ENCODE peak calls at places on chromosomes 7 and 10, in eight cellular contexts. F is breast epithelium, B is Panc1, E is AG04450, C is heart right ventricle, L is IMR-90, Y is brain microvascular endothelial cell, U is A549. P is an unnamed sample.

GRCh38 chr7:43784030-43785001 is 25.8 kb downstream of the BLVRA start:
- DNase-seq in F (no peak), B (no peak), E (no peak), C (no peak), L (peak), Y (peak), U (no peak), P (no peak)

GRCh38 chr7:5872326-5872725 is 8.3 kb upstream of the OCM start:
- DNase-seq in F (no peak), B (no peak), E (no peak), C (no peak), L (peak), Y (no peak), U (no peak), P (no peak)

GRCh38 chr7:93910076-93910994 is 4.0 kb downstream of the GNGT1 start:
- DNase-seq in F (no peak), B (no peak), E (peak), C (no peak), L (peak), Y (no peak), U (peak), P (no peak)

GRCh38 chr7:92177362-92177761 is 1.6 kb downstream of the LRRD1 start:
- DNase-seq in F (no peak), B (no peak), E (no peak), C (no peak), L (peak), Y (peak), U (peak), P (no peak)

GRCh38 chr7:127798769-127799372 is 146.9 kb downstream of the SND1 start:
- DNase-seq in F (no peak), B (no peak), E (no peak), C (no peak), L (no peak), Y (no peak), U (no peak), P (no peak)

GRCh38 chr10:131947631-131948347 is 33.9 kb downstream of the BNIP3 start:
- DNase-seq in F (peak), B (peak), E (peak), C (no peak), L (peak), Y (peak), U (no peak), P (peak)

GRCh38 chr7:151313857-151314256 is 27.8 kb upstream of the NUB1 start:
- DNase-seq in F (no peak), B (no peak), E (no peak), C (peak), L (peak), Y (peak), U (no peak), P (no peak)

GRCh38 chr7:95493844-95494243 is 8.1 kb downstream of the ASB4 start:
- DNase-seq in F (no peak), B (no peak), E (no peak), C (no peak), L (no peak), Y (no peak), U (no peak), P (no peak)

GRCh38 chr10:60809157-60809556 is 30.9 kb downstream of the CDK1 start:
- DNase-seq in F (no peak), B (no peak), E (no peak), C (no peak), L (peak), Y (peak), U (peak), P (peak)

GRCh38 chr7:22663721-22664120 is 63.3 kb upstream of the IL6 start:
- DNase-seq in F (no peak), B (no peak), E (no peak), C (no peak), L (no peak), Y (no peak), U (no peak), P (no peak)

GRCh38 chr10:8404721-8405120 is 350.2 kb downstream of the GATA3 start:
- DNase-seq in F (no peak), B (no peak), E (no peak), C (no peak), L (no peak), Y (no peak), U (no peak), P (no peak)

GRCh38 chr7:7223250-7223649 is 40.9 kb downstream of the C1GALT1 start:
- DNase-seq in F (no peak), B (no peak), E (no peak), C (no peak), L (no peak), Y (no peak), U (no peak), P (no peak)

GRCh38 chr7:142188159-142188558 is 69.7 kb downstream of the PRSS58 start:
- DNase-seq in F (no peak), B (no peak), E (no peak), C (no peak), L (no peak), Y (peak), U (no peak), P (no peak)

GRCh38 chr7:139034855-139035587 is 821 bp downstream of the ZC3HAV1L start:
- DNase-seq in F (no peak), B (no peak), E (no peak), C (peak), L (peak), Y (peak), U (peak), P (peak)

GRCh38 chr7:150896562-150897209 is 44.4 kb downstream of the AOC1 start:
- DNase-seq in F (no peak), B (no peak), E (no peak), C (no peak), L (no peak), Y (no peak), U (no peak), P (no peak)

GRCh38 chr7:88344956-88345832 is 38.5 kb upstream of the STEAP4 start:
- DNase-seq in F (no peak), B (no peak), E (peak), C (peak), L (no peak), Y (peak), U (peak), P (peak)

GRCh38 chr10:64112697-64113367 is 591.6 kb downstream of the REEP3 start:
- DNase-seq in F (no peak), B (no peak), E (no peak), C (no peak), L (no peak), Y (no peak), U (no peak), P (no peak)

GRCh38 chr7:52917982-52918578 is 117.4 kb upstream of the POM121L12 start:
- DNase-seq in F (no peak), B (peak), E (no peak), C (no peak), L (no peak), Y (no peak), U (peak), P (peak)

GRCh38 chr7:51223505-51223904 is 93.1 kb downstream of the COBL start:
- DNase-seq in F (no peak), B (no peak), E (no peak), C (no peak), L (no peak), Y (no peak), U (no peak), P (no peak)

GRCh38 chr7:116726713-116727431 is 54.9 kb downstream of the MET start:
- DNase-seq in F (no peak), B (no peak), E (no peak), C (no peak), L (no peak), Y (no peak), U (no peak), P (no peak)

GRCh38 chr7:47411281-47411869 is 170.5 kb downstream of the TNS3 start:
- DNase-seq in F (no peak), B (no peak), E (no peak), C (no peak), L (no peak), Y (no peak), U (no peak), P (no peak)

GRCh38 chr10:80664071-80664680 is 126.5 kb downstream of the SH2D4B start:
- DNase-seq in F (peak), B (peak), E (no peak), C (peak), L (peak), Y (peak), U (peak), P (peak)

GRCh38 chr7:154425326-154425725 is 373.1 kb downstream of the DPP6 start:
- DNase-seq in F (no peak), B (no peak), E (no peak), C (no peak), L (no peak), Y (no peak), U (no peak), P (no peak)

GRCh38 chr7:38748056-38748610 is 117.0 kb upstream of the AMPH start:
- DNase-seq in F (no peak), B (no peak), E (no peak), C (no peak), L (peak), Y (peak), U (peak), P (no peak)
- TF ChIP-seq CTCF in F (peak), B (peak), E (peak), C (peak), L (peak), Y (peak), U (peak), P (peak)

DNA sequence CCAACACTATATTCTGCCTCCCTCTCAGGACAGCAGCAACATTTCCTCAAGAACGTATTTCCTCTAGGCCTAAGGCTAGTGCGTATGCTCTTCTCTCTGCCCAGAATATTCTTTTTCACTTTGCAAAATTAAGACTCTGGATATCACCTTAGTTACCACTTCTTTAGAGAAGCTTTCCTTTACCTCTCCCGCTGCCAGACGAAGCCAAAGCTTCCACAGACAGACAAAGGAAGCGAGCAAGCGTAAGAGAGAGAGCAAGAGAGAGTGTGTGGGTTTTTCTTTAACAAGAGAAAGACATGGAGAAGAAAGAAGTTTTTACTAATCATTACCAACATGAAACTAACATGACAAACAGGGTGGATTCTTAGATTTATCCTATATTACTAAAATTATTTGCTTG is 64.1 kb downstream of the P4HA1 start:
- DNase-seq in F (no peak), B (no peak), E (no peak), C (no peak), L (no peak), Y (no peak), U (no peak), P (no peak)
- H3K27ac ChIP-seq in F (no peak), B (no peak), E (no peak), C (no peak), L (no peak), Y (no peak), U (no peak), P (no peak)

GRCh38 chr10:71064413-71065118 is 147.8 kb upstream of the UNC5B start:
- DNase-seq in F (no peak), B (no peak), E (no peak), C (no peak), L (no peak), Y (no peak), U (peak), P (no peak)
- TF ChIP-seq CTCF in F (no peak), B (no peak), E (peak), C (peak), L (no peak), Y (no peak), U (no peak), P (no peak)

GRCh38 chr10:102342462-102342861 is 53.0 kb upstream of the NFKB2 start:
- DNase-seq in F (no peak), B (no peak), E (no peak), C (no peak), L (peak), Y (no peak), U (no peak), P (peak)
- H3K27ac ChIP-seq in F (no peak), B (no peak), E (peak), C (peak), L (no peak), Y (peak), U (no peak), P (no peak)

GRCh38 chr10:14758451-14758850 is 16.2 kb downstream of the FAM107B start:
- DNase-seq in F (no peak), B (no peak), E (no peak), C (no peak), L (no peak), Y (no peak), U (no peak), P (no peak)

GRCh38 chr10:14761372-14761771 is 13.3 kb downstream of the FAM107B start:
- DNase-seq in F (no peak), B (no peak), E (no peak), C (no peak), L (no peak), Y (no peak), U (no peak), P (no peak)

GRCh38 chr10:14757394-14757793 is 17.3 kb downstream of the FAM107B start:
- DNase-seq in F (no peak), B (no peak), E (no peak), C (no peak), L (no peak), Y (no peak), U (no peak), P (no peak)

GRCh38 chr10:14757996-14758395 is 16.7 kb downstream of the FAM107B start:
- DNase-seq in F (no peak), B (no peak), E (no peak), C (no peak), L (no peak), Y (no peak), U (no peak), P (no peak)

GRCh38 chr10:14758994-14759664 is 15.6 kb downstream of the FAM107B start:
- DNase-seq in F (no peak), B (no peak), E (no peak), C (no peak), L (no peak), Y (no peak), U (peak), P (no peak)
- TF ChIP-seq CTCF in F (no peak), B (no peak), E (no peak), C (no peak), L (no peak), Y (peak), U (peak), P (no peak)

GRCh38 chr10:124321433-124322072 is 97.2 kb downstream of the OAT start:
- DNase-seq in F (no peak), B (no peak), E (no peak), C (no peak), L (no peak), Y (no peak), U (no peak), P (no peak)
- H3K27ac ChIP-seq in F (no peak), B (no peak), E (no peak), C (no peak), L (no peak), Y (no peak), U (no peak), P (no peak)